ENCODE peak calls at places on chromosome X, in nine cellular contexts. One of them, this sample, is unnamed.

GRCh38 chrX:27883468-27884092 is 75.8 kb downstream of the MAGEB10 start:
- DNase-seq in body of pancreas: no peak
- DNase-seq in A549: no peak
- DNase-seq in CD4-positive, alpha-beta memory T cell: no peak
- DNase-seq in AG09309: no peak
- DNase-seq in heart left ventricle: no peak
- DNase-seq in spleen: no peak
- DNase-seq in GM12864: no peak
- DNase-seq in GM23338: peak
- DNase-seq in this sample: no peak

GRCh38 chrX:44785652-44786051 is 58.2 kb upstream of the DUSP21 start:
- DNase-seq in body of pancreas: no peak
- DNase-seq in A549: peak
- DNase-seq in CD4-positive, alpha-beta memory T cell: no peak
- DNase-seq in AG09309: peak
- DNase-seq in heart left ventricle: no peak
- DNase-seq in spleen: no peak
- DNase-seq in GM12864: no peak
- DNase-seq in GM23338: no peak
- DNase-seq in this sample: peak

GRCh38 chrX:23990455-23990854 is 36.5 kb downstream of the KLHL15 start:
- DNase-seq in body of pancreas: no peak
- DNase-seq in A549: no peak
- DNase-seq in CD4-positive, alpha-beta memory T cell: no peak
- DNase-seq in AG09309: no peak
- DNase-seq in heart left ventricle: no peak
- DNase-seq in spleen: no peak
- DNase-seq in GM12864: no peak
- DNase-seq in GM23338: no peak
- DNase-seq in this sample: no peak

GRCh38 chrX:115486510-115486909 is 74.5 kb upstream of the PLS3 start:
- DNase-seq in body of pancreas: no peak
- DNase-seq in A549: no peak
- DNase-seq in CD4-positive, alpha-beta memory T cell: no peak
- DNase-seq in AG09309: no peak
- DNase-seq in heart left ventricle: no peak
- DNase-seq in spleen: no peak
- DNase-seq in GM12864: no peak
- DNase-seq in GM23338: no peak
- DNase-seq in this sample: no peak

GRCh38 chrX:54181196-54181953 is 1.7 kb downstream of the FAM120C start:
- DNase-seq in body of pancreas: no peak
- DNase-seq in A549: no peak
- DNase-seq in CD4-positive, alpha-beta memory T cell: no peak
- DNase-seq in AG09309: no peak
- DNase-seq in heart left ventricle: no peak
- DNase-seq in spleen: no peak
- DNase-seq in GM12864: no peak
- DNase-seq in GM23338: no peak
- DNase-seq in this sample: peak

GRCh38 chrX:25020391-25021131 is 4.8 kb upstream of the ARX start:
- DNase-seq in body of pancreas: no peak
- DNase-seq in A549: no peak
- DNase-seq in CD4-positive, alpha-beta memory T cell: no peak
- DNase-seq in AG09309: no peak
- DNase-seq in heart left ventricle: no peak
- DNase-seq in spleen: no peak
- DNase-seq in GM12864: no peak
- DNase-seq in GM23338: peak
- DNase-seq in this sample: no peak

GRCh38 chrX:140710710-140711109 is 1.2 kb downstream of the LINC00632 start:
- DNase-seq in body of pancreas: no peak
- DNase-seq in A549: no peak
- DNase-seq in CD4-positive, alpha-beta memory T cell: no peak
- DNase-seq in AG09309: no peak
- DNase-seq in heart left ventricle: no peak
- DNase-seq in spleen: no peak
- DNase-seq in GM12864: no peak
- DNase-seq in GM23338: peak
- DNase-seq in this sample: no peak

GRCh38 chrX:103556941-103557340 is 28.4 kb upstream of the TCEAL4 start:
- DNase-seq in body of pancreas: no peak
- DNase-seq in A549: no peak
- DNase-seq in CD4-positive, alpha-beta memory T cell: no peak
- DNase-seq in AG09309: no peak
- DNase-seq in heart left ventricle: no peak
- DNase-seq in spleen: no peak
- DNase-seq in GM12864: no peak
- DNase-seq in GM23338: peak
- DNase-seq in this sample: no peak

GRCh38 chrX:8191022-8191421 is 20.0 kb upstream of the VCX2 start:
- DNase-seq in body of pancreas: no peak
- DNase-seq in A549: no peak
- DNase-seq in CD4-positive, alpha-beta memory T cell: no peak
- DNase-seq in AG09309: no peak
- DNase-seq in heart left ventricle: no peak
- DNase-seq in spleen: no peak
- DNase-seq in GM12864: no peak
- DNase-seq in GM23338: no peak
- DNase-seq in this sample: no peak

GRCh38 chrX:104488811-104489210 is 77.2 kb upstream of the IL1RAPL2 start:
- DNase-seq in body of pancreas: no peak
- DNase-seq in A549: no peak
- DNase-seq in CD4-positive, alpha-beta memory T cell: no peak
- DNase-seq in AG09309: no peak
- DNase-seq in heart left ventricle: no peak
- DNase-seq in spleen: no peak
- DNase-seq in GM12864: no peak
- DNase-seq in GM23338: no peak
- DNase-seq in this sample: no peak

GRCh38 chrX:47311857-47312774 is 58.3 kb upstream of the ZNF157 start:
- DNase-seq in body of pancreas: peak
- DNase-seq in A549: peak
- DNase-seq in CD4-positive, alpha-beta memory T cell: peak
- DNase-seq in AG09309: peak
- DNase-seq in heart left ventricle: peak
- DNase-seq in spleen: no peak
- DNase-seq in GM12864: peak
- DNase-seq in GM23338: peak
- DNase-seq in this sample: peak

GRCh38 chrX:125103693-125104092 is 216.0 kb upstream of the TEX13C start:
- DNase-seq in body of pancreas: no peak
- DNase-seq in A549: no peak
- DNase-seq in CD4-positive, alpha-beta memory T cell: no peak
- DNase-seq in AG09309: no peak
- DNase-seq in heart left ventricle: no peak
- DNase-seq in spleen: peak
- DNase-seq in GM12864: no peak
- DNase-seq in GM23338: no peak
- DNase-seq in this sample: no peak

GRCh38 chrX:1511150-1511549 is 25.8 kb downstream of the P2RY8 start:
- DNase-seq in body of pancreas: no peak
- DNase-seq in A549: no peak
- DNase-seq in CD4-positive, alpha-beta memory T cell: no peak
- DNase-seq in AG09309: no peak
- DNase-seq in heart left ventricle: no peak
- DNase-seq in spleen: no peak
- DNase-seq in GM12864: no peak
- DNase-seq in GM23338: no peak
- DNase-seq in this sample: no peak

GRCh38 chrX:110082156-110082555 is 79.2 kb downstream of the TMEM164 start:
- DNase-seq in body of pancreas: no peak
- DNase-seq in A549: peak
- DNase-seq in CD4-positive, alpha-beta memory T cell: no peak
- DNase-seq in AG09309: peak
- DNase-seq in heart left ventricle: no peak
- DNase-seq in spleen: no peak
- DNase-seq in GM12864: no peak
- DNase-seq in GM23338: no peak
- DNase-seq in this sample: peak

GRCh38 chrX:57289089-57289488 is 2.6 kb downstream of the FAAH2 start:
- DNase-seq in body of pancreas: no peak
- DNase-seq in A549: no peak
- DNase-seq in CD4-positive, alpha-beta memory T cell: no peak
- DNase-seq in AG09309: no peak
- DNase-seq in heart left ventricle: no peak
- DNase-seq in spleen: no peak
- DNase-seq in GM12864: no peak
- DNase-seq in GM23338: no peak
- DNase-seq in this sample: no peak

GRCh38 chrX:57282568-57282967 is 3.9 kb upstream of the FAAH2 start:
- DNase-seq in body of pancreas: no peak
- DNase-seq in A549: peak
- DNase-seq in CD4-positive, alpha-beta memory T cell: peak
- DNase-seq in AG09309: no peak
- DNase-seq in heart left ventricle: no peak
- DNase-seq in spleen: no peak
- DNase-seq in GM12864: no peak
- DNase-seq in GM23338: peak
- DNase-seq in this sample: no peak

GRCh38 chrX:57285001-57285400 is 1.5 kb upstream of the FAAH2 start:
- DNase-seq in body of pancreas: no peak
- DNase-seq in A549: no peak
- DNase-seq in CD4-positive, alpha-beta memory T cell: no peak
- DNase-seq in AG09309: no peak
- DNase-seq in heart left ventricle: no peak
- DNase-seq in spleen: no peak
- DNase-seq in GM12864: no peak
- DNase-seq in GM23338: no peak
- DNase-seq in this sample: no peak

GRCh38 chrX:57286507-57287251 is at the start of gene FAAH2:
- DNase-seq in body of pancreas: peak
- DNase-seq in A549: peak
- DNase-seq in CD4-positive, alpha-beta memory T cell: peak
- DNase-seq in AG09309: no peak
- DNase-seq in heart left ventricle: no peak
- DNase-seq in spleen: peak
- DNase-seq in GM12864: peak
- DNase-seq in GM23338: peak
- DNase-seq in this sample: no peak
- H3K4me3 ChIP-seq in body of pancreas: peak
- H3K4me3 ChIP-seq in A549: peak
- H3K4me3 ChIP-seq in CD4-positive, alpha-beta memory T cell: peak
- H3K4me3 ChIP-seq in AG09309: no peak
- H3K4me3 ChIP-seq in heart left ventricle: peak
- H3K4me3 ChIP-seq in spleen: peak
- H3K4me3 ChIP-seq in GM12864: peak
- H3K4me3 ChIP-seq in GM23338: peak
- H3K4me3 ChIP-seq in this sample: no peak

GRCh38 chrX:11064276-11064675 is 46.9 kb upstream of the HCCS start:
- DNase-seq in body of pancreas: no peak
- DNase-seq in A549: no peak
- DNase-seq in CD4-positive, alpha-beta memory T cell: no peak
- DNase-seq in AG09309: no peak
- DNase-seq in heart left ventricle: no peak
- DNase-seq in spleen: no peak
- DNase-seq in GM12864: no peak
- DNase-seq in GM23338: no peak
- DNase-seq in this sample: no peak

GRCh38 chrX:11059923-11060322 is 51.2 kb upstream of the HCCS start:
- DNase-seq in body of pancreas: no peak
- DNase-seq in A549: no peak
- DNase-seq in CD4-positive, alpha-beta memory T cell: no peak
- DNase-seq in AG09309: no peak
- DNase-seq in heart left ventricle: no peak
- DNase-seq in spleen: no peak
- DNase-seq in GM12864: no peak
- DNase-seq in GM23338: no peak
- DNase-seq in this sample: peak

GRCh38 chrX:11066812-11067211 is 44.3 kb upstream of the HCCS start:
- DNase-seq in body of pancreas: no peak
- DNase-seq in A549: no peak
- DNase-seq in CD4-positive, alpha-beta memory T cell: no peak
- DNase-seq in AG09309: no peak
- DNase-seq in heart left ventricle: no peak
- DNase-seq in spleen: no peak
- DNase-seq in GM12864: no peak
- DNase-seq in GM23338: no peak
- DNase-seq in this sample: no peak

DNA sequence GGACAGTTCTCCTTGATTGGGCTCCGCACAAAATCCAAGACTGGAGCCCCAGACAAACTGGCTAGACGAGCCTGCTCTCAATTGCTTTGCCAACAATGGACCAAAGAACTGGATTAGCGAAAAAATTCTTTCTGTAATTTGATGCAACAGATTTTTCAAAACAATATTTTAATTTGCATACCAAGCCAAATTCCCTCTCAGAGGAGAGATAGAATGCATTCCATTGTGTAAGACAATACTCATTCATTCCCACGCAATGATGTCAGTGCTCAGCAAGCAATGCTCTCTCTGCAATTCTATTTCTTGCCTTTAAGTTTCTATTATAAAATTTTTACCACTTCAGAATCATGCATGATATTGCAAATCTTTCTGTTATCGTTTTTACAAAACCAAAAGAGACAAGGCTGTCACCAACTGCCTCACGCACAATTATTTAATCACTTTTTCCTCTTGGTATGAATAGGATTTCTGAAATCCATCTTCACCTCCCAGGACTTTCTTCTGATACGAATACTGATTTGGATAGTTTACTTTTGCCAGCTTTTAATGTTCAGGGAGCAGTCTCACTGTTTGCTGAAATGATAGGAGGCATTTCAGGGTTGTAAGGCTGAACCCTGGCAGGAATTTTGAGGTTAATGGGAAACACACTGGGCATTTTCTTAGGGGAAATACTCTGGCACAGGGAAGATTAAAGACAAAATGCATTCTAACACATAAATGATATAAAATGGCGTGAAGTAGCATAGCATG is 46.1 kb upstream of the HCCS start:
- DNase-seq in body of pancreas: no peak
- DNase-seq in A549: no peak
- DNase-seq in CD4-positive, alpha-beta memory T cell: no peak
- DNase-seq in AG09309: peak
- DNase-seq in heart left ventricle: no peak
- DNase-seq in spleen: no peak
- DNase-seq in GM12864: no peak
- DNase-seq in GM23338: no peak
- DNase-seq in this sample: peak
- H3K4me3 ChIP-seq in body of pancreas: no peak
- H3K4me3 ChIP-seq in A549: no peak
- H3K4me3 ChIP-seq in CD4-positive, alpha-beta memory T cell: no peak
- H3K4me3 ChIP-seq in AG09309: no peak
- H3K4me3 ChIP-seq in heart left ventricle: no peak
- H3K4me3 ChIP-seq in spleen: no peak
- H3K4me3 ChIP-seq in GM12864: no peak
- H3K4me3 ChIP-seq in GM23338: no peak
- H3K4me3 ChIP-seq in this sample: no peak

GRCh38 chrX:13938766-13939530 is 90.7 kb downstream of the GEMIN8 start:
- DNase-seq in body of pancreas: no peak
- DNase-seq in A549: no peak
- DNase-seq in CD4-positive, alpha-beta memory T cell: no peak
- DNase-seq in AG09309: no peak
- DNase-seq in heart left ventricle: no peak
- DNase-seq in spleen: no peak
- DNase-seq in GM12864: no peak
- DNase-seq in GM23338: peak
- DNase-seq in this sample: no peak
- H3K4me3 ChIP-seq in body of pancreas: peak
- H3K4me3 ChIP-seq in A549: peak
- H3K4me3 ChIP-seq in CD4-positive, alpha-beta memory T cell: no peak
- H3K4me3 ChIP-seq in AG09309: no peak
- H3K4me3 ChIP-seq in heart left ventricle: peak
- H3K4me3 ChIP-seq in spleen: peak
- H3K4me3 ChIP-seq in GM12864: peak
- H3K4me3 ChIP-seq in GM23338: peak
- H3K4me3 ChIP-seq in this sample: peak

GRCh38 chrX:69615323-69615722 is 590 bp upstream of the EDA start:
- DNase-seq in body of pancreas: no peak
- DNase-seq in A549: no peak
- DNase-seq in CD4-positive, alpha-beta memory T cell: no peak
- DNase-seq in AG09309: no peak
- DNase-seq in heart left ventricle: no peak
- DNase-seq in spleen: no peak
- DNase-seq in GM12864: no peak
- DNase-seq in GM23338: peak
- DNase-seq in this sample: no peak
- H3K4me3 ChIP-seq in body of pancreas: no peak
- H3K4me3 ChIP-seq in A549: peak
- H3K4me3 ChIP-seq in CD4-positive, alpha-beta memory T cell: no peak
- H3K4me3 ChIP-seq in AG09309: no peak
- H3K4me3 ChIP-seq in heart left ventricle: peak
- H3K4me3 ChIP-seq in spleen: no peak
- H3K4me3 ChIP-seq in GM12864: no peak
- H3K4me3 ChIP-seq in GM23338: peak
- H3K4me3 ChIP-seq in this sample: peak